ENCODE peak calls at places on chromosome 2, in nine cellular contexts. M, G, C, S, E, H, A, D and T are unnamed samples.

GRCh38 chr2:144274131-144274530 is 245.8 kb downstream of the ZEB2 start:
- DNase-seq in H (peak; percentile 60), C (no peak), G (no peak), D (no peak), E (no peak), A (no peak), M (no peak), S (no peak), T (no peak)

GRCh38 chr2:127128508-127128907 is 21.6 kb upstream of the BIN1 start:
- DNase-seq in A (peak; percentile 76), M (no peak), C (no peak), G (peak; percentile 78), S (peak; percentile 72), E (no peak), D (no peak), H (no peak), T (no peak)

GRCh38 chr2:223536546-223536945 is 65.6 kb downstream of the SCG2 start:
- DNase-seq in G (no peak), D (no peak), H (no peak), E (peak; percentile 39), S (no peak), M (no peak), C (no peak), A (no peak), T (no peak)

GRCh38 chr2:233972941-233973575 is 55.9 kb downstream of the TRPM8 start:
- DNase-seq in G (no peak), H (no peak), M (no peak), C (no peak), E (peak; percentile 74), D (no peak), S (no peak), A (no peak), T (no peak)

GRCh38 chr2:145168091-145168490 is 648.2 kb upstream of the ZEB2 start:
- DNase-seq in A (no peak), C (no peak), D (no peak), S (no peak), H (no peak), M (no peak), E (no peak), G (no peak), T (no peak)

GRCh38 chr2:169891593-169892298 is 64.5 kb downstream of the UBR3 start:
- DNase-seq in M (no peak), A (no peak), S (no peak), D (no peak), E (peak; percentile 76), G (no peak), C (no peak), H (peak; percentile 40), T (no peak)

GRCh38 chr2:240511351-240512108 is 46.3 kb downstream of the ANKMY1 start:
- DNase-seq in M (no peak), D (no peak), A (no peak), C (no peak), S (no peak), H (no peak), G (no peak), E (no peak), T (no peak)

GRCh38 chr2:170966648-170967396 is 37.8 kb downstream of the GORASP2 start:
- DNase-seq in A (peak; percentile 53), D (no peak), H (no peak), S (no peak), E (peak; percentile 30), C (no peak), M (no peak), G (no peak), T (peak; percentile 22)

GRCh38 chr2:166573393-166573792 is 79.3 kb upstream of the SCN7A start:
- DNase-seq in M (no peak), H (peak; percentile 52), A (peak; percentile 23), C (no peak), E (peak; percentile 87), D (no peak), G (no peak), S (no peak), T (no peak)

GRCh38 chr2:218983263-218983970 is 1.6 kb downstream of the FEV start:
- DNase-seq in C (no peak), G (no peak), M (no peak), H (no peak), S (peak; percentile 46), D (no peak), A (no peak), E (no peak), T (no peak)